ENCODE peak calls at places on chromosomes 1 and 21, in six cellular contexts. K is GM12892, C is SK-N-SH, E is H1, R is K562, L is GM12878. X is an unnamed sample.

GRCh38 chr1:24957016-24957807 is 27.1 kb upstream of the RUNX3 start:
- DNase-seq in R (no peak), C (no peak), L (no peak), E (no peak), K (no peak), X (no peak)

GRCh38 chr1:92739669-92740524 is 45.0 kb downstream of the EVI5 start:
- DNase-seq in K (no peak), C (no peak), L (no peak), E (no peak), R (no peak), X (no peak)

GRCh38 chr1:98232678-98233077 is 311.8 kb upstream of the DPYD start:
- DNase-seq in L (no peak), E (no peak), C (no peak), R (no peak), K (no peak), X (no peak)

GRCh38 chr1:241972703-241973375 is 15.3 kb downstream of the BECN2 start:
- DNase-seq in K (no peak), E (no peak), L (no peak), R (no peak), C (peak), X (no peak)

GRCh38 chr21:36422279-36423098 is 37.3 kb downstream of the CHAF1B start:
- DNase-seq in R (peak), K (peak), E (peak), C (peak), L (no peak), X (peak)

GRCh38 chr1:33612877-33613487 is 140.5 kb downstream of the ZSCAN20 start:
- DNase-seq in K (peak), L (no peak), E (peak), R (peak), C (peak), X (peak)

GRCh38 chr1:203028067-203028783 is 1.9 kb downstream of the PPFIA4 start:
- DNase-seq in C (no peak), L (no peak), E (no peak), R (no peak), K (no peak), X (no peak)

GRCh38 chr1:52032124-52032784 is 1.4 kb downstream of the KTI12 start:
- DNase-seq in C (no peak), L (no peak), K (peak), R (no peak), E (no peak), X (no peak)

GRCh38 chr21:43778469-43779335 is 2.6 kb upstream of the CSTB start:
- DNase-seq in R (no peak), E (no peak), C (no peak), L (no peak), K (no peak), X (no peak)

GRCh38 chr1:97046765-97047411 is 325.3 kb downstream of the PTBP2 start:
- DNase-seq in R (no peak), L (no peak), C (no peak), K (no peak), E (no peak), X (no peak)

DNA sequence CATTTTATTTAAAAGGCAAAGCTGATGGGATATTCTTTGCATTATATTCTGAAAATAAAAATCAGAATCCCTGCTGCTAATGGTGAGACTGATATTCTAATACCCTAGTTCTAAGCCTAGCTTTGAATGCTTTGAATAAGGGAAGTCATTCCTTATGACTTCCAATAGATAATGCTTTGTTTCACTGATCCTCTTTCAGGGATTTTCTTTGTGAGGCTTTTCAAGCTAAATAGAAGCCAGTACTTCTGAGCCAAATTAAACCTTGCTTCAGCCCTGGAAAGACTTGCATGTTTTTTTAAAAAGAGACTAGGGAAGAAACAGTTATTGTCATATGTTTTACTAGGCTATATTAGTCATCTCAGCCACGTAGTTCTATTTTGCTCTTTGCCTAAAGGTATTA is 68.5 kb upstream of the CACYBP start:
- DNase-seq in L (no peak), K (no peak), C (no peak), E (no peak), R (no peak), X (no peak)
- TF ChIP-seq TAF1 in L (no peak), K (no peak), C (no peak), E (no peak), R (no peak), X (no peak)

GRCh38 chr1:204560590-204560989 is 44.4 kb downstream of the MDM4 start:
- DNase-seq in E (no peak), C (no peak), K (no peak), R (no peak), L (no peak), X (no peak)
- TF ChIP-seq TAF1 in E (no peak), C (no peak), K (no peak), R (no peak), L (no peak), X (no peak)

GRCh38 chr1:245045087-245045881 is 109.5 kb upstream of the KIF26B start:
- DNase-seq in K (no peak), E (no peak), C (no peak), R (no peak), L (no peak), X (no peak)
- TF ChIP-seq TAF1 in K (no peak), E (no peak), C (no peak), R (no peak), L (no peak), X (no peak)

GRCh38 chr1:237861944-237862343 is 28.8 kb downstream of the ZP4 start:
- DNase-seq in E (no peak), C (no peak), K (no peak), L (no peak), R (no peak), X (no peak)
- TF ChIP-seq TAF1 in E (no peak), C (no peak), K (no peak), L (no peak), R (no peak), X (no peak)

GRCh38 chr1:220877348-220878095 is 1.7 kb upstream of the HLX start:
- DNase-seq in K (no peak), R (no peak), L (no peak), C (no peak), E (peak), X (no peak)
- TF ChIP-seq TAF1 in K (no peak), R (no peak), L (no peak), C (no peak), E (no peak), X (no peak)

GRCh38 chr1:155181371-155182051 is 7.9 kb downstream of the TRIM46 start:
- DNase-seq in L (no peak), E (no peak), K (no peak), R (no peak), C (no peak), X (no peak)
- TF ChIP-seq TAF1 in L (no peak), E (no peak), K (no peak), R (no peak), C (no peak), X (no peak)

DNA sequence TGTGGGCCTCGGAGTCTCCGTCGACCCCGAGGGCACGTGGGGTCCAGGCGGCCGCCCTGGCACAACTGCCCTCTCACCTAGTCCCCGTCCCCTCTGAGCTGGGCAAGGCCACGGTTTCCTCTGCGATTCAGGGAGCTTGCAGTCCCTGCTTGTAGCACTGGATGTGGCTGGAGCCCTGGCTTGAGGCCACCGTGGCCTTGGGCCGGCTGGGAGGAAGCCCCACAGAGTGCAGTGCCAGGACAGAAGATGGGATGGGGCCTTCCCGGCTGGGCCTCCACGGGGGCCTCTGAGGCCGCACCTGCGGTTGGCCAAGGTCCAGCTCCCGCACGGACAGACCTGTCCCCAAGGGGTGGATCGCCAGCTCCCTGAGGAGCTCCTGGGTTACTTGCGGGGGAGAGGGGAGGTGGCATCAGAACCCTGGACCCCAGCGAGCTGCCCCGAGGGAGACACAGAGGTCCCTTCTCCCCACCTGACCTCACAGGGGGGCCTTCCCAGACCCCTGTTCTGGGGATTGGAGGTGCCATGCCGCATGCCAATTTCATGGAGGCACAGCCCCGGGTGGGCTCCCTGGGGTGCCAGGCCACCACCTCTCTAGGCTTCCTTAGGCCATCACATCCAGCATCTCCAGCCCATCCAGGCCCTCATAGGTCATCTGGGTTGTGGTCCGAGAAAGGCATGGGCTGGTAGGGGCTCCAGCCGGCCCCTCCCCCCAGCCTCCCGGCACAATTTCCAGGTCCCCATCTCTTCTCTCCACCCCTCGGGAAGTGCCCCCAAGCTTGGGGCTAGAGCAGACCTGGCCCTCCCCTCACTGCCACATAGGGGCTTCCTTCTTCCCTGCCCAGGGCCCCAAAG is 80.8 kb downstream of the MORN1 start:
- DNase-seq in K (no peak), C (no peak), L (no peak), R (no peak), E (no peak), X (no peak)
- TF ChIP-seq TAF1 in K (no peak), C (no peak), L (no peak), R (no peak), E (no peak), X (no peak)

GRCh38 chr1:63968663-63969460 is 195.0 kb downstream of the ROR1 start:
- DNase-seq in E (no peak), L (no peak), K (no peak), R (no peak), C (no peak), X (no peak)
- TF ChIP-seq TAF1 in E (no peak), L (no peak), K (no peak), R (no peak), C (no peak), X (no peak)

X was measured in GM12891.